ENCODE peak calls at places on chromosomes 2 and 18, in six cellular contexts. J is fibroblast of mammary gland, E is astrocyte of the cerebellum, F is psoas muscle, D is A549, O is HepG2. B is an unnamed sample.

GRCh38 chr2:54456526-54457325 is 599 bp downstream of the SPTBN1 start:
- DNase-seq in J (peak), E (no peak), F (peak), D (peak), O (peak), B (peak)

GRCh38 chr2:2887772-2888387 is 489.7 kb downstream of the EIPR1 start:
- DNase-seq in J (no peak), E (no peak), F (no peak), D (no peak), O (no peak), B (no peak)

GRCh38 chr2:130847776-130848517 is 11.2 kb downstream of the ARHGEF4 start:
- DNase-seq in J (no peak), E (no peak), F (no peak), D (no peak), O (no peak), B (no peak)

GRCh38 chr2:216866515-216867095 is 6.7 kb upstream of the TNP1 start:
- DNase-seq in J (no peak), E (no peak), F (no peak), D (no peak), O (no peak), B (no peak)

GRCh38 chr18:79917351-79918088 is 33.9 kb downstream of the SLC66A2 start:
- DNase-seq in J (no peak), E (no peak), F (peak), D (no peak), O (no peak), B (peak)

GRCh38 chr18:48990497-48991298 is 39.9 kb upstream of the SMAD7 start:
- DNase-seq in J (peak), E (no peak), F (no peak), D (peak), O (peak), B (peak)

GRCh38 chr2:238987352-238987981 is 139.6 kb downstream of the TWIST2 start:
- DNase-seq in J (no peak), E (no peak), F (no peak), D (no peak), O (no peak), B (no peak)

GRCh38 chr2:74864728-74865722 is 31.1 kb downstream of the HK2 start:
- DNase-seq in J (peak), E (no peak), F (peak), D (no peak), O (no peak), B (no peak)

GRCh38 chr2:174590928-174591648 is 6.5 kb downstream of the WIPF1 start:
- DNase-seq in J (no peak), E (no peak), F (no peak), D (no peak), O (no peak), B (no peak)

GRCh38 chr2:181904022-181904632 is 12.6 kb downstream of the ITPRID2 start:
- DNase-seq in J (peak), E (peak), F (no peak), D (peak), O (peak), B (no peak)

GRCh38 chr2:120865656-120866055 is 130.0 kb downstream of the GLI2 start:
- DNase-seq in J (no peak), E (no peak), F (peak), D (no peak), O (no peak), B (peak)

GRCh38 chr2:238596571-238597551 is 170.1 kb downstream of the ASB1 start:
- DNase-seq in J (peak), E (peak), F (peak), D (peak), O (peak), B (peak)

GRCh38 chr2:188046437-188046836 is 245.2 kb upstream of the GULP1 start:
- DNase-seq in J (peak), E (peak), F (no peak), D (no peak), O (no peak), B (no peak)

GRCh38 chr2:16268301-16269000 is 328.1 kb downstream of the MYCN start:
- DNase-seq in J (no peak), E (no peak), F (no peak), D (no peak), O (no peak), B (no peak)

GRCh38 chr2:159444728-159445127 is 158.2 kb upstream of the WDSUB1 start:
- DNase-seq in J (no peak), E (no peak), F (no peak), D (no peak), O (no peak), B (no peak)

GRCh38 chr2:219286436-219287115 is 7.4 kb downstream of the DNAJB2 start:
- DNase-seq in J (peak), E (no peak), F (no peak), D (no peak), O (no peak), B (no peak)

GRCh38 chr2:55109219-55109891 is 59.1 kb upstream of the RTN4 start:
- DNase-seq in J (peak), E (no peak), F (no peak), D (peak), O (peak), B (no peak)

GRCh38 chr2:112607680-112608438 is 23.4 kb downstream of the CHCHD5 start:
- DNase-seq in J (no peak), E (no peak), F (no peak), D (no peak), O (no peak), B (no peak)

GRCh38 chr2:233353769-233354499 is at the start of gene DGKD:
- DNase-seq in J (peak), E (no peak), F (peak), D (peak), O (peak), B (peak)

GRCh38 chr18:58117685-58118403 is 73.8 kb downstream of the NEDD4L start:
- DNase-seq in J (peak), E (peak), F (no peak), D (peak), O (peak), B (no peak)

GRCh38 chr2:237201461-237202287 is 116.0 kb downstream of the COPS8 start:
- DNase-seq in J (peak), E (peak), F (peak), D (peak), O (peak), B (peak)

GRCh38 chr18:66761166-66761565 is 157.3 kb upstream of the CDH19 start:
- DNase-seq in J (no peak), E (no peak), F (no peak), D (no peak), O (no peak), B (no peak)

GRCh38 chr2:172350844-172351480 is 76.4 kb upstream of the ITGA6 start:
- DNase-seq in J (no peak), E (no peak), F (peak), D (no peak), O (no peak), B (peak)

GRCh38 chr2:238465487-238466241 is 38.9 kb downstream of the ASB1 start:
- DNase-seq in J (no peak), E (no peak), F (peak), D (no peak), O (no peak), B (no peak)

GRCh38 chr2:158926478-158926948 is 41.9 kb upstream of the TANC1 start:
- DNase-seq in J (peak), E (peak), F (no peak), D (no peak), O (peak), B (no peak)

GRCh38 chr2:42976400-42976799 is 184.0 kb upstream of the HAAO start:
- DNase-seq in J (no peak), E (no peak), F (no peak), D (no peak), O (no peak), B (peak)

GRCh38 chr18:32974421-32975165 is 201.8 kb upstream of the KLHL14 start:
- DNase-seq in J (no peak), E (no peak), F (no peak), D (no peak), O (no peak), B (no peak)

GRCh38 chr2:7203056-7203467 is 285.9 kb downstream of the RNF144A start:
- DNase-seq in J (peak), E (peak), F (no peak), D (peak), O (peak), B (no peak)

GRCh38 chr2:85547859-85548607 is 9.1 kb downstream of the MAT2A start:
- DNase-seq in J (no peak), E (no peak), F (no peak), D (no peak), O (no peak), B (no peak)

GRCh38 chr2:3766824-3767223 is 63.4 kb downstream of the DCDC2C start:
- DNase-seq in J (no peak), E (no peak), F (no peak), D (no peak), O (no peak), B (no peak)

GRCh38 chr18:42798606-42799005 is 316.9 kb downstream of the RIT2 start:
- DNase-seq in J (no peak), E (no peak), F (no peak), D (no peak), O (no peak), B (no peak)

GRCh38 chr2:207142461-207142860 is 23.3 kb downstream of the KLF7 start:
- DNase-seq in J (no peak), E (no peak), F (no peak), D (no peak), O (no peak), B (no peak)

GRCh38 chr2:207144191-207144795 is 21.5 kb downstream of the KLF7 start:
- DNase-seq in J (no peak), E (no peak), F (no peak), D (no peak), O (no peak), B (no peak)

GRCh38 chr2:207143131-207143473 is 22.6 kb downstream of the KLF7 start:
- DNase-seq in J (no peak), E (no peak), F (no peak), D (no peak), O (no peak), B (no peak)

GRCh38 chr2:207141381-207141780 is 24.4 kb downstream of the KLF7 start:
- DNase-seq in J (no peak), E (no peak), F (no peak), D (no peak), O (no peak), B (no peak)

GRCh38 chr2:207143474-207144190 is 22.1 kb downstream of the KLF7 start:
- DNase-seq in J (peak), E (peak), F (peak), D (no peak), O (no peak), B (peak)
- H3K4me3 ChIP-seq in J (no peak), E (no peak), F (peak), D (no peak), O (no peak), B (no peak)

DNA sequence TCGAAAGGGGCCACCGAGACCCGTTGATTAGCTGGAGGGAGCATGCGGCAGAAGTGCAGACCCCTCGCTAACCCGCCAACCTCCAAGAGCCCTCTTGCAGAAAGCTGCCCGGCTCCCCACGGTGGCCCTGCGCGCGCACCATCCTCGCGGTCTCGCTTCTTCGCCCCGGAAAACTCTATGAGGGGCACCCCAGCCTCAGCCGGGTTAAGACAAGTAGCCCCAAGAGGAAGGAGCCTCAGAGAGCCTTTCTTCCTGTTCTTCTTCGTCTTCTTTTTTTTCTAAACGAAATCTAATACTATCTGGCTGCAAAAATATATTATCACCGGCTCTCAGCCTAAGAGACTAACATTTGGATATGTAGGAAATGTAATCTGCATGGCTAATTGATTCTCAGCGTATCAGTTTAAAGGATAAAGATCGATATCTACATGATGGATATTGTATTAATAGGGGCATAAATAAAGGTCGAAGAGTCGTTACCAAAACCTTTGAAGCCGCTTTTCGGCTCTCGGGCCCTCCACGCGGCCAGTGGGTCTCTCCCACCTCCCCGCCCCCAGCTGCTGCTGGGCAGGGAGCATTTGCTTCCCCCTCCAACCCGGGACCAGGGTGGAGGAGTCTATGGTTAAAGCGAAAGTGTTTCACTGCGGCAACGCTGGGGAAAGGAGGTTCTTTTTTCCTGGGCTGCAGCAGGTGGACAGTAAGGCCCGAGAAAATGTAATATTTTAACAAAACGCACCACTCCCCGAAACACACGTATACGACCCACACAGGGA is 6.1 kb upstream of the PAX3 start:
- DNase-seq in J (no peak), E (no peak), F (no peak), D (no peak), O (no peak), B (no peak)
- H3K4me3 ChIP-seq in J (no peak), E (peak), F (peak), D (peak), O (peak), B (no peak)

GRCh38 chr18:8800041-8800441 is 94.7 kb downstream of the MTCL1 start:
- DNase-seq in J (peak), E (no peak), F (peak), D (no peak), O (no peak), B (peak)
- H3K4me3 ChIP-seq in J (no peak), E (no peak), F (peak), D (no peak), O (no peak), B (peak)

DNA sequence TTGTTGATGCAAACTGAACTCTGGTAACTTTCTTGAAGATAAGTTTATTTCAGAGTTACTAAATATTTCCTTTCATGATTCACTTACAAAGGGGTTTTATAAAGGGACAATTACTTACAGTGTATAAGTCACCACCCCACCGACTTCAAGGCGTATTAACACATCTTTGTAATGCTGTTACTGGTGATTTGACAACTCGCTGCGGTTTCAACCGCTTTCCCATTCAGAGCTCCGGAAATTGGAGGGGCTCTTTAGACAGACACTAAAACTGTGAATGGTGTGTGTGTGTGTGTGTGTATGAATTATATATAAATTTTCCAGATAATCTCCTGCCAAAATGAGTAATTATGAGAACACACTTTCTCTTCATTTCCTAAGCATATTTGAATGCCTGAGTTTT is 4.9 kb downstream of the TM4SF20 start:
- DNase-seq in J (peak), E (peak), F (no peak), D (no peak), O (no peak), B (no peak)
- H3K4me3 ChIP-seq in J (no peak), E (no peak), F (no peak), D (no peak), O (no peak), B (no peak)

DNA sequence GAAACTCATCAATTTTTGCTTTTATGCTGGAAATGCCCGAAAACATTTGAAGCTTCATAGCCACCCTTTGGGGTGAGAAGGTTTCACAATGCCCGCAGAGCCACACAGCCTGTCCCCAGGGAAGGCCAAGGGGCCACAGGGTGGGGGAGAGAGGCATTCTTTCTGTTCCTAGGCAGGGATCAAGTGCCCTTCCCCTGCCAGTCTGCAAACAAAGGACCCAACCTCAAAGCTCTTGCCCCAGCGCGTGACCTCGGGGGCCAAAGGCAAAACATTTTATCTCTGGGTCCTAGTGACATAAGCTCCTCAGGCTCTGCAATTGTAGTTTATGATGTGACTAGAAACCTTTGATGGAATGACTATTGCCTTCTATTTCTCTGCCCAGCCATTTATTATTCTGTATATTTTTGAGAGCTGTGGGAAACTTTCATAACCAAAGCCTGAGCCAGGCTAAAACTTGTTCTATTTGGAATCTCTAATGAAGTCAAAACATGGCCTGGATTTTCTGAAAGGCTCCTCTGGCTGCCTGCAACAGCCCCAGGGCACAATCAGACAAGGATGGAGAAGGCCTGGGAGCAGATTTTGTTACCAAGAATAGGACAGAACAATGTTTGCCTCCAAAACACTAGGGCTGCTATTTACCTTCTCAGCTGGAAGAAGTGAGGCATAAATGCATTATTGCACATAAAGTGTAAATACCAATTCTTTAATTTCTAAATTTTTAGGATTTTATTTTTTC is 137.3 kb upstream of the KCTD1 start:
- DNase-seq in J (no peak), E (no peak), F (no peak), D (no peak), O (peak), B (no peak)
- H3K4me3 ChIP-seq in J (no peak), E (no peak), F (no peak), D (no peak), O (no peak), B (no peak)

GRCh38 chr2:167292430-167293171 is 404.3 kb downstream of the XIRP2 start:
- DNase-seq in J (peak), E (peak), F (peak), D (peak), O (peak), B (peak)

GRCh38 chr2:167293172-167293781 is 405.0 kb downstream of the XIRP2 start:
- DNase-seq in J (peak), E (no peak), F (peak), D (no peak), O (no peak), B (peak)

GRCh38 chr2:167297292-167297691 is 409.0 kb downstream of the XIRP2 start:
- DNase-seq in J (no peak), E (no peak), F (no peak), D (no peak), O (no peak), B (no peak)

GRCh38 chr2:167294031-167294774 is 405.9 kb downstream of the XIRP2 start:
- DNase-seq in J (peak), E (no peak), F (peak), D (no peak), O (no peak), B (peak)

DNA sequence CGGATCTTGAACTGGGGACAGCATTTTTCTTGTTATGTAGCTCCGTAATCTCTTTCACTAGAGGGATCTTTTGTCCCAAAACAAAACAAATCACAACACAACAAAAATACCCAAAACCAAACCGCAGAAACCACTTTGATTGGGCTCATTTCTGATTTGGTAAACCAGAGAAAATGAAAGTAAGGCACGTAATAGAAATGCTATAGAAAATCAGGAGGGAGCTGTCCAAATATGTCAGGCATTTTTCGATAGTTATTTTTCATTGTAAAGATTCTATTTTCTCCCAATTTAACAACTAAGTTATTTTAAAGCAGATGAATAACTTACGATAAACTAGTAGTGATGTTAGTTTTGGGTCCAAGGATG is 406.5 kb downstream of the XIRP2 start:
- DNase-seq in J (no peak), E (peak), F (no peak), D (no peak), O (no peak), B (no peak)
- H3K4me3 ChIP-seq in J (peak), E (peak), F (peak), D (no peak), O (no peak), B (peak)

DNA sequence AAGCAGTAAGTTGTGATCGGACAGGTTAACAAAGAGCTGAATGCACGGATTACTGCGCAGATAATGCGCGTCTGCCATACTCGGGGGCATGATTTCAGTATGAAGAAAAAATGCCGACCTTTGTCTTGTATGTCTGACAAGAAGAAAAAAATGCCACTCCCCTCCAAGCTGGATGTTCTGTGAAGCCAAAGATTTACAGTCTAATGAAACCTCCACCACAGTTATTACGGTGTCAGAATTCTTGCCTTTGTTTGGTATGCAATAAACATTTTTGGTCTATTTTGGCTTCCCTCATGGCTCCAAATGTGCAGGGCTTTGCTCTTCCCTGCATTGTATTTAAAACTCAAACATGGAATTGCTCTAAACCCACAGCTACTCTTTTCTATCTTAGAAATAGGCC is 72.2 kb upstream of the THUMPD2 start:
- DNase-seq in J (no peak), E (peak), F (no peak), D (no peak), O (no peak), B (no peak)
- H3K4me3 ChIP-seq in J (no peak), E (no peak), F (no peak), D (no peak), O (no peak), B (no peak)

GRCh38 chr2:109135572-109136185 is 6.7 kb downstream of the SH3RF3 start:
- DNase-seq in J (no peak), E (peak), F (no peak), D (no peak), O (no peak), B (no peak)
- H3K4me3 ChIP-seq in J (no peak), E (no peak), F (no peak), D (no peak), O (no peak), B (no peak)